ENCODE peak calls at places on chromosomes 3 and 15, in six cellular contexts. D is endothelial cell of umbilical vein, P is K562, G is A549, W is GM12878, N is HepG2. A is an unnamed sample.

GRCh38 chr3:60935709-60936108 is 315.5 kb downstream of the FHIT start:
- DNase-seq in D (no peak), P (no peak), G (no peak), W (no peak), N (no peak), A (peak; percentile 18)

GRCh38 chr3:168865022-168865551 is 769.4 kb upstream of the GOLIM4 start:
- DNase-seq in D (peak; percentile 71), P (peak; percentile 8), G (peak; percentile 6), W (no peak), N (no peak), A (peak; percentile 11)

GRCh38 chr3:105647047-105647446 is 221.8 kb downstream of the CBLB start:
- DNase-seq in D (peak; percentile 48), P (no peak), G (peak; percentile 76), W (no peak), N (peak; percentile 39), A (peak; percentile 88)

GRCh38 chr3:151085889-151086483 is 522 bp downstream of the MED12L start:
- DNase-seq in D (no peak), P (no peak), G (peak; percentile 30), W (no peak), N (no peak), A (peak; percentile 11)

GRCh38 chr3:34583451-34583850 is 785.0 kb downstream of the PDCD6IP start:
- DNase-seq in D (no peak), P (no peak), G (no peak), W (no peak), N (no peak), A (no peak)

GRCh38 chr3:187567741-187568140 is 102.5 kb downstream of the SST start:
- DNase-seq in D (no peak), P (no peak), G (no peak), W (no peak), N (peak; percentile 7), A (no peak)

GRCh38 chr3:2098398-2099027 is at the start of gene CNTN4:
- DNase-seq in D (no peak), P (no peak), G (peak; percentile 23), W (no peak), N (peak; percentile 24), A (no peak)

GRCh38 chr15:64285150-64285549 is 70.8 kb downstream of the CSNK1G1 start:
- DNase-seq in D (no peak), P (no peak), G (no peak), W (no peak), N (no peak), A (no peak)

GRCh38 chr3:187873843-187874242 is 128.6 kb upstream of the BCL6 start:
- DNase-seq in D (no peak), P (no peak), G (no peak), W (no peak), N (no peak), A (no peak)

GRCh38 chr3:99430348-99431134 is 207.9 kb upstream of the COL8A1 start:
- DNase-seq in D (peak; percentile 74), P (no peak), G (no peak), W (no peak), N (no peak), A (no peak)

GRCh38 chr3:51967384-51968174 is at the start of gene PCBP4:
- DNase-seq in D (peak; percentile 45), P (peak; percentile 75), G (no peak), W (no peak), N (peak; percentile 70), A (peak; percentile 48)

GRCh38 chr3:115623414-115623868 is at the start of gene GAP43:
- DNase-seq in D (peak; percentile 23), P (no peak), G (peak; percentile 45), W (no peak), N (peak; percentile 3), A (peak; percentile 4)

GRCh38 chr3:160806094-160806493 is 50.1 kb downstream of the PPM1L start:
- DNase-seq in D (no peak), P (no peak), G (no peak), W (no peak), N (no peak), A (no peak)

GRCh38 chr15:71542836-71543235 is 267.5 kb upstream of the NR2E3 start:
- DNase-seq in D (no peak), P (no peak), G (no peak), W (no peak), N (no peak), A (no peak)

GRCh38 chr15:55183679-55184078 is 13.1 kb downstream of the RSL24D1 start:
- DNase-seq in D (no peak), P (no peak), G (no peak), W (no peak), N (no peak), A (no peak)

GRCh38 chr15:50066202-50066601 is 52.8 kb downstream of the ATP8B4 start:
- DNase-seq in D (no peak), P (no peak), G (peak; percentile 64), W (no peak), N (no peak), A (peak; percentile 82)

GRCh38 chr3:114093596-114093995 is 37.1 kb downstream of the QTRT2 start:
- DNase-seq in D (peak; percentile 65), P (no peak), G (peak; percentile 58), W (no peak), N (no peak), A (peak; percentile 15)

GRCh38 chr15:78878356-78878755 is 5.7 kb downstream of the MORF4L1 start:
- DNase-seq in D (no peak), P (no peak), G (no peak), W (no peak), N (no peak), A (peak; percentile 50)

GRCh38 chr3:159792070-159792469 is 196.6 kb upstream of the IL12A start:
- DNase-seq in D (no peak), P (no peak), G (no peak), W (no peak), N (no peak), A (no peak)
- TF ChIP-seq MAX in D (no peak), P (no peak), G (no peak), W (no peak), N (no peak), A (no peak)

DNA sequence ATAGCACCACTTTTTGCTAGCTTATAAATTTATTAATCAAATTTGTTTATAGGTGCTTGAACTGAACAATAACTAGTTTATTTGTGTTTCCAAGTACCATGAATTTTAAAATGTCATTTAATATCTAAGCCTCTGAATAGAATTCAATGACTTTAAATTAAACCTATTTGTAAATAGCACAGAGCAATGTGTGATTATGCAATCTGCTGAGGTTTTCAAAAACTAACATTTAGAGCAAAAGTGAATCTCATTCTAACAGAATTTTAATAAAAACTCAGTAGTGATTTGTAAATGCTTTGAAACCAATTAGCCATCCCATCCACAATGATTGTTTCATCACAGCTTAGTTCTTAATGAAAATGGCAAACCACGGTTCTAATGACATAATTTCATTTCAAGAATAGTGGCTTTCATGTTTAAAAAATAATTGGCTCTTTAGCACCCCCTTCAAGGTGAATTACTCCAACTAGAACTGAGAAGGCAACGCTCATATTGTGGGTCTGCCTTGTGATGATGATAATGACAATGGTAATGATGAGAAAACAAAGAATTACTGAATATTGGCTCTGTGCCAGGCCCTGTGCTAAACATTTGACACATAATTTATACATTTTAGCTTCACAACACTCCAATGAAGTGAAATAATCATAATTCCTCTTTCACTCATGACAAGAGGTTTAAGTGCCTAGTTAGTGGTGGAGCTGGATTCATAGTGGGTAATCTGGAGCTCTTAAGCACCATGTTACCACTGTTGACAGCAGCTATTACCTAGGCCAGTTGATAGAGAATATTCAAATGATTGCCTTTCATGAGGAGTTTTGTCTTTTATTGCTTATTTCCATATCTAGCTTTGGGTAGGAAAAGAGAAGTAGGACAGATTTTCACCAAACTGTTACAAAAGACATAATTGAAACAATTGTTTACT is 145.7 kb downstream of the RBMS3 start:
- DNase-seq in D (no peak), P (no peak), G (no peak), W (no peak), N (no peak), A (no peak)
- TF ChIP-seq MYC in D (no peak), P (no peak), G (no peak), W (no peak), N (no peak), A (no peak)

DNA sequence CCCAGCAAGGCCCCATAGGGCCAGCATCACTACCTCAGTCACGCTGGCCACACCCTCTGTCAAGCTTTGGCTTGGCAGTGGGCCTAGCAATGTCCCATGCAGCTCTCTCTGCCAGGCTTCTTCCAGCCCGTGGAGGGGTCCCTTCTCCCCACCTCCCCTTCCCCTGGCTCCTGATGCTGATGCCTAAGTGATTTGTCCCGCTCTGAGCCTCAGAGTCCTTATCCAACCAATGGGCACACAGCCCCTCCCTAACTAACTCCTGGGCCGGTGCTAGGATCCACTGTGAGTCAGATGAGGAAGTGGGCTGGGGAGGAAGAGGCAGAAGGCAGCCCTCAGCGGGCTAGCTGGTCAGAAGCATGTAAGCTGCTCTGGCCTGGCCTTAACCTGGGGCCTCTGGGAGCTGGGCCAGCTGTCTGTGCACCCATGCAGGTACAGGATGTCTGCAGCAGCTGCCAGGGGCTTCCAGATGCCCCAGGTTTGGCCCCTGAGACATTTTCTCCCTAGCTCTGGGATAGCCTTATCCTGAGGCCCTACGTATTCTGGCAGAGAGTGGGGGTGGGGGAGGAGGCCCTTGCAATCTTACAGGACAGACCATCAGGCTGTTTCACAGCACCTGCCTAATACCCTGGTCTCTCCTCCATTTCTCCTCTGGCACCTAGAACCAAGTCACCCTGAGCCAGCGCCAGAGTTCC is 740 bp upstream of the ZBTB47 start:
- DNase-seq in D (peak; percentile 80), P (peak; percentile 60), G (peak; percentile 70), W (peak; percentile 16), N (peak; percentile 29), A (peak; percentile 86)
- TF ChIP-seq POLR2A in D (peak; percentile 86), P (peak; percentile 75), G (peak; percentile 87), W (peak; percentile 73), N (no peak), A (peak; percentile 72)

GRCh38 chr3:50630916-50631315 is 14.0 kb downstream of the MAPKAPK3 start:
- DNase-seq in D (no peak), P (no peak), G (no peak), W (no peak), N (no peak), A (peak; percentile 44)
- TF ChIP-seq MAX in D (no peak), P (no peak), G (no peak), W (no peak), N (no peak), A (no peak)

DNA sequence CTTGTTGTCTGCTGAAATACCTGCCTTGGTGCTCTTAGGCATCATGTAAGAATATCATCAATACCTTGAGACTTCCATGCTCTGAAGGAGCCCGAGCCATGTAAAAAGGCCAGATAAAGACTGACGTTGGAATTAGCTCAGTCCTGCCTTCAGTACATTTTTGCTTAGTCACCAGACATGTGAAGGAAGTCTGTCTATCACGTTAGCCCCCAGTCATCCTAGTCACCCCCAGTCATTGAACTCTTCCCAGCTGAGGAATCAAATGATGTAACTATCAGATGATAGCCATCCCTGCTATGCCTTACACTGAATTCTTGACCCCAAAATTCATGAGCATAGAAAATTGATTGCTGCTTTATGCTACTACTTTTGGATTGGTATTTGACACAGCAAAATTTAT is 351.2 kb upstream of the SGO1 start:
- DNase-seq in D (no peak), P (no peak), G (peak; percentile 4), W (no peak), N (no peak), A (no peak)
- TF ChIP-seq MYC in D (no peak), P (no peak), G (no peak), W (no peak), N (no peak), A (no peak)

A was measured in NB4.